ENCODE peak calls at places on chromosome 14, in nine cellular contexts. One of them, this sample, is unnamed.

GRCh38 chr14:50047274-50047676 is 69.1 kb downstream of the VCPKMT start:
- DNase-seq in cardiac muscle cell: no peak
- DNase-seq in tibial nerve: no peak
- DNase-seq in fibroblast of pulmonary artery: no peak
- DNase-seq in Panc1: no peak
- DNase-seq in mucosa of descending colon: no peak
- DNase-seq in GM23248: no peak
- DNase-seq in choroid plexus epithelial cell: no peak
- DNase-seq in A549: no peak
- DNase-seq in this sample: no peak

GRCh38 chr14:73173092-73173735 is 36.9 kb downstream of the PSEN1 start:
- DNase-seq in GM23248: peak
- DNase-seq in choroid plexus epithelial cell: peak
- DNase-seq in tibial nerve: no peak
- DNase-seq in A549: peak
- DNase-seq in fibroblast of pulmonary artery: peak
- DNase-seq in mucosa of descending colon: no peak
- DNase-seq in Panc1: no peak
- DNase-seq in cardiac muscle cell: peak
- DNase-seq in this sample: no peak

GRCh38 chr14:72737560-72737943 is 156.3 kb downstream of the DPF3 start:
- DNase-seq in Panc1: no peak
- DNase-seq in cardiac muscle cell: no peak
- DNase-seq in tibial nerve: no peak
- DNase-seq in mucosa of descending colon: no peak
- DNase-seq in choroid plexus epithelial cell: no peak
- DNase-seq in fibroblast of pulmonary artery: no peak
- DNase-seq in GM23248: peak
- DNase-seq in A549: no peak
- DNase-seq in this sample: no peak

GRCh38 chr14:79280400-79280670 is 931.0 kb downstream of the DIO2 start:
- DNase-seq in Panc1: no peak
- DNase-seq in tibial nerve: no peak
- DNase-seq in A549: no peak
- DNase-seq in mucosa of descending colon: no peak
- DNase-seq in fibroblast of pulmonary artery: no peak
- DNase-seq in choroid plexus epithelial cell: no peak
- DNase-seq in cardiac muscle cell: no peak
- DNase-seq in GM23248: no peak
- DNase-seq in this sample: no peak

GRCh38 chr14:36556811-36557433 is 25.5 kb downstream of the NKX2-8 start:
- DNase-seq in A549: peak
- DNase-seq in Panc1: no peak
- DNase-seq in fibroblast of pulmonary artery: peak
- DNase-seq in tibial nerve: no peak
- DNase-seq in mucosa of descending colon: no peak
- DNase-seq in GM23248: peak
- DNase-seq in choroid plexus epithelial cell: peak
- DNase-seq in cardiac muscle cell: peak
- DNase-seq in this sample: no peak

GRCh38 chr14:55921516-55921915 is 196.7 kb upstream of the PELI2 start:
- DNase-seq in cardiac muscle cell: no peak
- DNase-seq in tibial nerve: no peak
- DNase-seq in choroid plexus epithelial cell: no peak
- DNase-seq in fibroblast of pulmonary artery: no peak
- DNase-seq in mucosa of descending colon: no peak
- DNase-seq in GM23248: no peak
- DNase-seq in Panc1: no peak
- DNase-seq in A549: no peak
- DNase-seq in this sample: no peak

GRCh38 chr14:26113930-26114329 is 483.9 kb downstream of the NOVA1 start:
- DNase-seq in Panc1: no peak
- DNase-seq in choroid plexus epithelial cell: no peak
- DNase-seq in tibial nerve: no peak
- DNase-seq in A549: no peak
- DNase-seq in cardiac muscle cell: no peak
- DNase-seq in fibroblast of pulmonary artery: no peak
- DNase-seq in GM23248: no peak
- DNase-seq in mucosa of descending colon: no peak
- DNase-seq in this sample: no peak

GRCh38 chr14:61547186-61548121 is 147.9 kb upstream of the HIF1A start:
- DNase-seq in choroid plexus epithelial cell: peak
- DNase-seq in cardiac muscle cell: peak
- DNase-seq in fibroblast of pulmonary artery: peak
- DNase-seq in mucosa of descending colon: no peak
- DNase-seq in GM23248: peak
- DNase-seq in A549: peak
- DNase-seq in Panc1: no peak
- DNase-seq in tibial nerve: no peak
- DNase-seq in this sample: no peak

GRCh38 chr14:82385043-82385442 is 851.4 kb upstream of the SEL1L start:
- DNase-seq in fibroblast of pulmonary artery: no peak
- DNase-seq in cardiac muscle cell: no peak
- DNase-seq in GM23248: no peak
- DNase-seq in tibial nerve: no peak
- DNase-seq in mucosa of descending colon: no peak
- DNase-seq in choroid plexus epithelial cell: peak
- DNase-seq in Panc1: no peak
- DNase-seq in A549: no peak
- DNase-seq in this sample: no peak

GRCh38 chr14:93962701-93963601 is 13.4 kb downstream of the ASB2 start:
- DNase-seq in mucosa of descending colon: peak
- DNase-seq in tibial nerve: no peak
- DNase-seq in Panc1: no peak
- DNase-seq in cardiac muscle cell: no peak
- DNase-seq in choroid plexus epithelial cell: peak
- DNase-seq in A549: no peak
- DNase-seq in fibroblast of pulmonary artery: no peak
- DNase-seq in GM23248: no peak
- DNase-seq in this sample: no peak

GRCh38 chr14:95530461-95531170 is 4.2 kb upstream of the GLRX5 start:
- DNase-seq in A549: no peak
- DNase-seq in GM23248: peak
- DNase-seq in fibroblast of pulmonary artery: no peak
- DNase-seq in mucosa of descending colon: no peak
- DNase-seq in Panc1: no peak
- DNase-seq in cardiac muscle cell: no peak
- DNase-seq in tibial nerve: no peak
- DNase-seq in choroid plexus epithelial cell: peak
- DNase-seq in this sample: no peak

GRCh38 chr14:71534506-71534905 is 397.7 kb upstream of the RGS6 start:
- DNase-seq in choroid plexus epithelial cell: no peak
- DNase-seq in GM23248: no peak
- DNase-seq in A549: no peak
- DNase-seq in mucosa of descending colon: no peak
- DNase-seq in tibial nerve: no peak
- DNase-seq in fibroblast of pulmonary artery: no peak
- DNase-seq in cardiac muscle cell: no peak
- DNase-seq in Panc1: no peak
- DNase-seq in this sample: no peak

GRCh38 chr14:97277711-97278110 is 480.5 kb downstream of the VRK1 start:
- DNase-seq in fibroblast of pulmonary artery: no peak
- DNase-seq in tibial nerve: no peak
- DNase-seq in choroid plexus epithelial cell: no peak
- DNase-seq in mucosa of descending colon: no peak
- DNase-seq in Panc1: no peak
- DNase-seq in GM23248: no peak
- DNase-seq in A549: no peak
- DNase-seq in cardiac muscle cell: no peak
- DNase-seq in this sample: no peak

GRCh38 chr14:84442481-84442880 is 1087.5 kb upstream of the FLRT2 start:
- DNase-seq in mucosa of descending colon: no peak
- DNase-seq in A549: no peak
- DNase-seq in choroid plexus epithelial cell: no peak
- DNase-seq in Panc1: no peak
- DNase-seq in tibial nerve: no peak
- DNase-seq in GM23248: no peak
- DNase-seq in fibroblast of pulmonary artery: peak
- DNase-seq in cardiac muscle cell: peak
- DNase-seq in this sample: no peak

GRCh38 chr14:64919618-64920017 is 5.4 kb downstream of the CHURC1 start:
- DNase-seq in GM23248: peak
- DNase-seq in cardiac muscle cell: peak
- DNase-seq in A549: no peak
- DNase-seq in fibroblast of pulmonary artery: peak
- DNase-seq in Panc1: no peak
- DNase-seq in tibial nerve: no peak
- DNase-seq in mucosa of descending colon: no peak
- DNase-seq in choroid plexus epithelial cell: no peak
- DNase-seq in this sample: no peak

GRCh38 chr14:37985826-37986470 is 221.8 kb upstream of the SSTR1 start:
- DNase-seq in fibroblast of pulmonary artery: peak
- DNase-seq in tibial nerve: no peak
- DNase-seq in Panc1: no peak
- DNase-seq in choroid plexus epithelial cell: peak
- DNase-seq in A549: peak
- DNase-seq in mucosa of descending colon: no peak
- DNase-seq in GM23248: peak
- DNase-seq in cardiac muscle cell: peak
- DNase-seq in this sample: no peak

GRCh38 chr14:56592746-56593544 is 13.3 kb downstream of the TMEM260 start:
- DNase-seq in GM23248: no peak
- DNase-seq in fibroblast of pulmonary artery: no peak
- DNase-seq in cardiac muscle cell: no peak
- DNase-seq in Panc1: no peak
- DNase-seq in choroid plexus epithelial cell: no peak
- DNase-seq in mucosa of descending colon: no peak
- DNase-seq in tibial nerve: no peak
- DNase-seq in A549: no peak
- DNase-seq in this sample: no peak

GRCh38 chr14:100234511-100234910 is 4.4 kb upstream of the YY1 start:
- DNase-seq in A549: no peak
- DNase-seq in fibroblast of pulmonary artery: no peak
- DNase-seq in cardiac muscle cell: no peak
- DNase-seq in tibial nerve: no peak
- DNase-seq in Panc1: no peak
- DNase-seq in choroid plexus epithelial cell: no peak
- DNase-seq in mucosa of descending colon: no peak
- DNase-seq in GM23248: no peak
- DNase-seq in this sample: no peak

GRCh38 chr14:36238666-36239363 is 62.3 kb upstream of the PTCSC3 start:
- DNase-seq in mucosa of descending colon: no peak
- DNase-seq in cardiac muscle cell: peak
- DNase-seq in GM23248: peak
- DNase-seq in tibial nerve: no peak
- DNase-seq in A549: no peak
- DNase-seq in Panc1: no peak
- DNase-seq in fibroblast of pulmonary artery: peak
- DNase-seq in choroid plexus epithelial cell: peak
- DNase-seq in this sample: no peak

GRCh38 chr14:95291859-95292542 is 27.7 kb downstream of the CLMN start:
- DNase-seq in A549: peak
- DNase-seq in choroid plexus epithelial cell: peak
- DNase-seq in fibroblast of pulmonary artery: peak
- DNase-seq in mucosa of descending colon: no peak
- DNase-seq in Panc1: peak
- DNase-seq in GM23248: peak
- DNase-seq in tibial nerve: peak
- DNase-seq in cardiac muscle cell: peak
- DNase-seq in this sample: no peak

DNA sequence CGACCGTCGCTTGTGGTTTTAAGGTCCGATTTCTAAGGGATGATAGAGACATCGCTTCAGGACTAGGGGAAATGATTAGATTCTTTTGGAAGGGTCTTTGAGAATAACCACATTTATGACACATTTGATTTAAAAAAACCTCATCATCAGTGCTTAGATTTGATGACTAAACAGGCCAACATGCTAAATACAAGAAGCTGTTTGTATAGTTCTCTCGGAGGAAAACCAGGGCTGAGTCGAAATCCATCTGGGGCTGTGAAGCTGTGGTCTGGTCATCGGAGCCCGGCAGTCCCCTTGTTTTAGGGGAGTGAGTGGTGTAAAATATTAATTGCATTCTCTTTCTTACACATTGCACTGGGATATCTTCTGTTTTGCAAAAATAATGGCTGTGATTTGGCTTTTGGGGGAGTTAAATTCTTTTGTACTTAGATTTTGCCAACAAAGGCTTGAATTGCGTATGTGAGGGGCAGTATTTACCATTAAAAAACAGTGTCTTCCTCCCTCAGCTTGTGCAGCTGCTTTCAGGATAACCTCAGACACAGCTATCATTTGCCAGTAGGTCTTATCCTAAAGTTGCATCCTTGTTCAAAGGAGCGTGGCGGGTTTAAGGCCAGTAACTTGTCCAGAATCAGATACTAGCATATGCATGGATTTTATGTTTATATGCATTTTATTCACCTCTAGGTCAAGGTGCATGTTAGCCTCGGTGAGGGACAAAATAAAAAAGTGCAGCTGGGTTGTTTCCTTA is 598 bp downstream of the GNG2 start:
- DNase-seq in Panc1: no peak
- DNase-seq in tibial nerve: no peak
- DNase-seq in GM23248: peak
- DNase-seq in A549: no peak
- DNase-seq in cardiac muscle cell: peak
- DNase-seq in fibroblast of pulmonary artery: peak
- DNase-seq in mucosa of descending colon: no peak
- DNase-seq in choroid plexus epithelial cell: peak
- DNase-seq in this sample: no peak
- H3K4me3 ChIP-seq in Panc1: peak
- H3K4me3 ChIP-seq in tibial nerve: peak
- H3K4me3 ChIP-seq in GM23248: peak
- H3K4me3 ChIP-seq in A549: peak
- H3K4me3 ChIP-seq in cardiac muscle cell: peak
- H3K4me3 ChIP-seq in fibroblast of pulmonary artery: peak
- H3K4me3 ChIP-seq in mucosa of descending colon: peak
- H3K4me3 ChIP-seq in choroid plexus epithelial cell: peak
- H3K4me3 ChIP-seq in this sample: peak

GRCh38 chr14:101554991-101555668 is 6.2 kb upstream of the DIO3 start:
- DNase-seq in choroid plexus epithelial cell: no peak
- DNase-seq in fibroblast of pulmonary artery: no peak
- DNase-seq in Panc1: no peak
- DNase-seq in cardiac muscle cell: no peak
- DNase-seq in GM23248: no peak
- DNase-seq in tibial nerve: no peak
- DNase-seq in A549: no peak
- DNase-seq in mucosa of descending colon: peak
- DNase-seq in this sample: no peak
- H3K4me3 ChIP-seq in choroid plexus epithelial cell: no peak
- H3K4me3 ChIP-seq in fibroblast of pulmonary artery: no peak
- H3K4me3 ChIP-seq in Panc1: no peak
- H3K4me3 ChIP-seq in cardiac muscle cell: no peak
- H3K4me3 ChIP-seq in GM23248: no peak
- H3K4me3 ChIP-seq in tibial nerve: no peak
- H3K4me3 ChIP-seq in A549: no peak
- H3K4me3 ChIP-seq in mucosa of descending colon: no peak
- H3K4me3 ChIP-seq in this sample: no peak

GRCh38 chr14:104882325-104882973 is 17.4 kb downstream of the CEP170B start:
- DNase-seq in cardiac muscle cell: no peak
- DNase-seq in fibroblast of pulmonary artery: no peak
- DNase-seq in GM23248: no peak
- DNase-seq in choroid plexus epithelial cell: peak
- DNase-seq in tibial nerve: no peak
- DNase-seq in mucosa of descending colon: peak
- DNase-seq in Panc1: no peak
- DNase-seq in A549: peak
- DNase-seq in this sample: no peak
- H3K4me3 ChIP-seq in cardiac muscle cell: no peak
- H3K4me3 ChIP-seq in fibroblast of pulmonary artery: no peak
- H3K4me3 ChIP-seq in GM23248: no peak
- H3K4me3 ChIP-seq in choroid plexus epithelial cell: no peak
- H3K4me3 ChIP-seq in tibial nerve: no peak
- H3K4me3 ChIP-seq in mucosa of descending colon: no peak
- H3K4me3 ChIP-seq in Panc1: no peak
- H3K4me3 ChIP-seq in A549: no peak
- H3K4me3 ChIP-seq in this sample: no peak

GRCh38 chr14:51473351-51473750 is 178.4 kb upstream of the FRMD6 start:
- DNase-seq in cardiac muscle cell: no peak
- DNase-seq in mucosa of descending colon: no peak
- DNase-seq in Panc1: no peak
- DNase-seq in GM23248: no peak
- DNase-seq in fibroblast of pulmonary artery: no peak
- DNase-seq in choroid plexus epithelial cell: no peak
- DNase-seq in A549: no peak
- DNase-seq in tibial nerve: no peak
- DNase-seq in this sample: no peak
- H3K4me3 ChIP-seq in cardiac muscle cell: no peak
- H3K4me3 ChIP-seq in mucosa of descending colon: no peak
- H3K4me3 ChIP-seq in Panc1: no peak
- H3K4me3 ChIP-seq in GM23248: no peak
- H3K4me3 ChIP-seq in fibroblast of pulmonary artery: no peak
- H3K4me3 ChIP-seq in choroid plexus epithelial cell: no peak
- H3K4me3 ChIP-seq in A549: no peak
- H3K4me3 ChIP-seq in tibial nerve: no peak
- H3K4me3 ChIP-seq in this sample: no peak

This sample was measured in esophagus squamous epithelium.